ENCODE peak calls at places on chromosome X, in ten cellular contexts. J is EH; W is stimulated activated CD8-positive, alpha-beta memory T cell treated with anti-CD3 and anti-CD28 coated beads, Interleukin-7, amount 100 ng/mL, for 4 hours; L is cardiac muscle cell; H is PC-3; O is left colon; F is AG09309; A is type B pancreatic cell; S is naive B cell; P is HFFc6. D is an unnamed sample.

GRCh38 chrX:109840585-109840984 is 107.5 kb upstream of the ACSL4 start:
- DNase-seq in P (peak; percentile 75), F (peak; percentile 80), L (peak; percentile 97), A (no peak), J (peak; percentile 92), W (no peak), S (no peak), H (peak; percentile 81), O (peak; percentile 30), D (peak; percentile 88)

GRCh38 chrX:340121-340520 is 21.5 kb upstream of the GTPBP6 start:
- DNase-seq in F (no peak), A (no peak), L (no peak), W (no peak), S (no peak), P (no peak), O (peak; percentile 12), J (no peak), H (no peak), D (no peak)

GRCh38 chrX:117743469-117744251 is 372.9 kb downstream of the KLHL13 start:
- DNase-seq in W (no peak), J (no peak), S (no peak), F (no peak), H (peak; percentile 27), L (no peak), O (no peak), P (no peak), A (no peak), D (peak; percentile 35)

GRCh38 chrX:40065291-40066046 is 32.3 kb downstream of the BCOR start:
- DNase-seq in W (peak; percentile 15), L (no peak), H (no peak), J (no peak), O (no peak), P (no peak), A (no peak), F (no peak), S (no peak), D (no peak)

GRCh38 chrX:133984857-133985163 is 584 bp downstream of the GPC3 start:
- DNase-seq in L (no peak), A (no peak), O (no peak), P (no peak), F (no peak), W (no peak), H (no peak), J (no peak), S (no peak), D (no peak)

GRCh38 chrX:68827848-68828562 is 816 bp upstream of the EFNB1 start:
- DNase-seq in H (peak; percentile 93), S (peak; percentile 68), L (peak; percentile 89), P (peak; percentile 41), A (peak; percentile 87), F (no peak), J (peak; percentile 75), W (peak; percentile 63), O (peak; percentile 70), D (peak; percentile 82)

GRCh38 chrX:143429021-143429570 is 88.2 kb downstream of the SPANXN3 start:
- DNase-seq in F (no peak), H (peak; percentile 69), W (no peak), O (no peak), J (no peak), L (peak; percentile 29), P (no peak), S (no peak), A (no peak), D (no peak)

GRCh38 chrX:46461653-46462191 is 83.5 kb downstream of the ZNF674 start:
- DNase-seq in A (no peak), H (no peak), J (no peak), O (no peak), P (no peak), S (peak; percentile 10), W (no peak), L (no peak), F (no peak), D (no peak)

GRCh38 chrX:21658746-21659145 is 616 bp upstream of the KLHL34 start:
- DNase-seq in F (no peak), O (peak; percentile 58), W (no peak), H (no peak), P (no peak), A (no peak), L (no peak), S (no peak), J (no peak), D (peak; percentile 0)

GRCh38 chrX:9342581-9343051 is 122.2 kb upstream of the TBL1X start:
- DNase-seq in F (no peak), A (peak; percentile 77), O (peak; percentile 86), S (peak; percentile 46), P (peak; percentile 65), W (peak; percentile 32), J (peak; percentile 87), L (peak; percentile 91), H (peak; percentile 87), D (peak; percentile 42)

GRCh38 chrX:17377047-17377692 is 2.2 kb downstream of the NHS start:
- DNase-seq in S (no peak), A (peak; percentile 69), L (peak; percentile 38), O (peak; percentile 51), F (no peak), W (no peak), P (no peak), H (no peak), J (peak; percentile 35), D (peak; percentile 81)

GRCh38 chrX:47483310-47484268 is 567 bp upstream of the ZNF41 start:
- DNase-seq in L (peak; percentile 54), W (no peak), J (peak; percentile 53), H (peak; percentile 25), P (peak; percentile 9), F (no peak), A (no peak), S (no peak), O (peak; percentile 25), D (peak; percentile 8)

GRCh38 chrX:119570351-119570835 is 4.0 kb upstream of the UBE2A start:
- DNase-seq in L (no peak), S (no peak), P (no peak), O (no peak), F (no peak), A (no peak), H (no peak), J (no peak), W (no peak), D (no peak)

GRCh38 chrX:38277136-38277535 is 50.2 kb downstream of the RPGR start:
- DNase-seq in A (no peak), H (peak; percentile 46), J (no peak), O (no peak), F (no peak), P (no peak), W (no peak), S (no peak), L (no peak), D (no peak)

GRCh38 chrX:155864655-155865054 is 16.5 kb upstream of the VAMP7 start:
- DNase-seq in F (no peak), W (no peak), L (peak; percentile 6), H (peak; percentile 31), J (peak; percentile 5), P (peak; percentile 28), A (no peak), S (no peak), O (no peak), D (peak; percentile 13)